ENCODE peak calls at places on chromosomes 2 and 18, in eight cellular contexts. W is foreskin fibroblast; T is GM12878; X is CD8-positive, alpha-beta T cell; L is left ventricle myocardium inferior; Z is cardiac muscle cell; C is GM10248; I is CD4-positive, alpha-beta T cell. U is an unnamed sample.

GRCh38 chr2:42171396-42171971 is 2.3 kb downstream of the EML4 start:
- DNase-seq in X (no peak), T (no peak), W (no peak), Z (no peak), L (no peak), I (no peak), C (peak; percentile 45), U (peak; percentile 49)

GRCh38 chr2:205405752-205406151 is 276.5 kb upstream of the NRP2 start:
- DNase-seq in I (no peak), W (peak; percentile 66), T (no peak), X (no peak), L (no peak), C (no peak), Z (no peak), U (peak; percentile 54)

GRCh38 chr2:182745061-182745460 is 29.0 kb downstream of the DNAJC10 start:
- DNase-seq in Z (no peak), C (no peak), X (no peak), T (no peak), L (no peak), I (no peak), W (no peak), U (no peak)

GRCh38 chr18:36327352-36328316 is 30.1 kb downstream of the FHOD3 start:
- DNase-seq in X (no peak), W (no peak), C (no peak), I (no peak), L (no peak), T (no peak), Z (no peak), U (no peak)

GRCh38 chr18:36355511-36355910 is 58.0 kb downstream of the FHOD3 start:
- DNase-seq in Z (no peak), W (no peak), X (no peak), C (no peak), I (no peak), L (no peak), T (no peak), U (no peak)

GRCh38 chr2:238986491-238987351 is 138.8 kb downstream of the TWIST2 start:
- DNase-seq in L (no peak), Z (no peak), X (no peak), C (no peak), T (no peak), I (no peak), W (no peak), U (no peak)

GRCh38 chr2:44906972-44907371 is 34.5 kb upstream of the SIX3 start:
- DNase-seq in W (no peak), L (no peak), T (no peak), Z (no peak), I (no peak), C (no peak), X (no peak), U (no peak)

GRCh38 chr2:237280235-237280634 is 133.7 kb downstream of the COL6A3 start:
- DNase-seq in L (no peak), I (no peak), W (peak; percentile 98), X (no peak), C (no peak), Z (no peak), T (no peak), U (peak; percentile 83)

GRCh38 chr18:8499810-8500663 is 109.2 kb upstream of the RAB12 start:
- DNase-seq in X (no peak), W (no peak), L (no peak), T (no peak), C (no peak), I (no peak), Z (no peak), U (no peak)

GRCh38 chr2:85954918-85955420 is 66.2 kb upstream of the ST3GAL5 start:
- DNase-seq in Z (no peak), X (no peak), I (no peak), C (no peak), T (no peak), W (no peak), L (no peak), U (no peak)

GRCh38 chr2:239302083-239302807 is 98.6 kb downstream of the HDAC4 start:
- DNase-seq in Z (no peak), L (peak; percentile 13), C (no peak), T (no peak), X (no peak), I (no peak), W (no peak), U (no peak)

GRCh38 chr2:98442488-98442887 is 2.2 kb upstream of the INPP4A start:
- DNase-seq in L (no peak), Z (no peak), T (no peak), X (no peak), I (no peak), W (no peak), C (no peak), U (no peak)

GRCh38 chr2:237449193-237449797 is 35.3 kb upstream of the COL6A3 start:
- DNase-seq in I (no peak), W (no peak), Z (peak; percentile 22), X (no peak), C (no peak), T (no peak), L (peak; percentile 72), U (no peak)

GRCh38 chr2:26957524-26957923 is 12.9 kb upstream of the MAPRE3 start:
- DNase-seq in L (no peak), I (no peak), C (no peak), W (no peak), Z (no peak), X (no peak), T (no peak), U (no peak)

GRCh38 chr2:74440005-74440377 is 1.7 kb downstream of the RTKN start:
- DNase-seq in L (peak; percentile 89), I (no peak), Z (peak; percentile 50), T (no peak), C (no peak), W (peak; percentile 56), X (no peak), U (no peak)

GRCh38 chr2:19126281-19126680 is 232.1 kb downstream of the OSR1 start:
- DNase-seq in W (no peak), X (no peak), C (no peak), T (no peak), Z (no peak), L (no peak), I (no peak), U (no peak)

GRCh38 chr18:56789004-56789888 is 138.1 kb downstream of the WDR7 start:
- DNase-seq in W (no peak), Z (peak; percentile 32), T (no peak), L (no peak), I (no peak), X (no peak), C (peak; percentile 18), U (no peak)
- TF ChIP-seq CTCF in W (peak; percentile 46), Z (peak; percentile 61), T (peak; percentile 66), L (peak; percentile 42), I (no peak), X (no peak), C (peak; percentile 53), U (peak; percentile 23)

GRCh38 chr2:231612199-231613053 is 19.8 kb downstream of the TEX44 start:
- DNase-seq in T (peak; percentile 75), Z (peak; percentile 84), I (peak; percentile 80), X (peak; percentile 88), C (peak; percentile 89), L (peak; percentile 92), W (peak; percentile 96), U (peak; percentile 86)

GRCh38 chr2:231613054-231613654 is 20.5 kb downstream of the TEX44 start:
- DNase-seq in C (no peak), X (no peak), L (peak; percentile 31), T (no peak), I (no peak), Z (no peak), W (no peak), U (no peak)

GRCh38 chr2:231614559-231615057 is 21.9 kb downstream of the TEX44 start:
- DNase-seq in T (no peak), X (peak; percentile 25), L (peak; percentile 69), I (no peak), C (peak; percentile 50), Z (no peak), W (no peak), U (no peak)

GRCh38 chr2:231615058-231615671 is 22.5 kb downstream of the TEX44 start:
- DNase-seq in T (no peak), X (no peak), W (no peak), C (peak; percentile 34), L (no peak), Z (no peak), I (no peak), U (no peak)

DNA sequence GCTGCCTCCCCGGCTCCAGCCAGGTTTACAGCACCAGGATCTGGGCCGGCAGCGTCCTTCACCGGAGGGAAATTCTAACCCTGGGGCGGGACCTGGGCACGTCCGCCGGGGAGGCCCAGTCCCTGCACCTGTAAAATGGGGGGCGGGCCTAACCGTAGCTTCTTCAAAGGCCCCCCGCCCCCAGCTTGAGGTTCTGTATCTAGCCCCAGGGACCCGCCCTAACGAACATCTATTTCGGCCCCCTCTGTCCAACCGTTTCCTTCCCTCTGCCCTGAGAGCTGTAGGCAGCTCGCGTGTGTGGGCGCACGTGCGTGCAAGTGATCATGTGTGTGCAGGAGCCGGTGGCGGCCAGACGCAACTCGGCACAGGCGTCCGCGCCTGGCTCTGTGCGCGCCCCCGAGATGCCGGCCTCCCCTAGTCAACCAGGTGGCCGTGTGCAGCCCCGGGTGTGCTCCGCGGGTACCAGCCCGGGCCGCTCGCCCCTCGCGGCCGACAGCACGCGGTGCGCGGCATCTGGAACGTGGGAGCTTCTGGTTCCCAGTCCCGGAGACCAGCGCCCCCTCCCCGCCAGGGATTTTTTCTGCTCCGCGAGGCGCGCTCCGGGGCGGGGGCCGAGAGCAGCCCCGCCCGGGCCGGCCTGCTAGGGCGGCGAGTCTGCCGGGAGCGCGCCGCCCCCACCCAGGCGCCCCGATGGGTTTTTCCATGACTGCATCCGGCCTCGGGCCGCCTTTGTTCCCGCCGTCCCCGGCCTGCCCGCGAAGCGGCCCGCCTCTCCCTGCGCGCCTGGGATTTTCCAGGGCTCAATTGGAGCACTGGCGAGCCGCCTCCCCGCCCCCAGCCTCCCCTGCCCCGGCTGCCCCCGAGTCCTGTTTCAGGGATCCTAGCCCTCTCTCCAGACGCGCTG is 21.2 kb downstream of the TEX44 start:
- DNase-seq in T (peak; percentile 93), L (peak; percentile 91), C (peak; percentile 91), W (peak; percentile 77), Z (peak; percentile 84), X (peak; percentile 52), I (peak; percentile 35), U (no peak)
- TF ChIP-seq CTCF in T (no peak), L (peak; percentile 53), C (peak; percentile 17), W (peak; percentile 15), Z (peak; percentile 18), X (no peak), I (no peak), U (no peak)

DNA sequence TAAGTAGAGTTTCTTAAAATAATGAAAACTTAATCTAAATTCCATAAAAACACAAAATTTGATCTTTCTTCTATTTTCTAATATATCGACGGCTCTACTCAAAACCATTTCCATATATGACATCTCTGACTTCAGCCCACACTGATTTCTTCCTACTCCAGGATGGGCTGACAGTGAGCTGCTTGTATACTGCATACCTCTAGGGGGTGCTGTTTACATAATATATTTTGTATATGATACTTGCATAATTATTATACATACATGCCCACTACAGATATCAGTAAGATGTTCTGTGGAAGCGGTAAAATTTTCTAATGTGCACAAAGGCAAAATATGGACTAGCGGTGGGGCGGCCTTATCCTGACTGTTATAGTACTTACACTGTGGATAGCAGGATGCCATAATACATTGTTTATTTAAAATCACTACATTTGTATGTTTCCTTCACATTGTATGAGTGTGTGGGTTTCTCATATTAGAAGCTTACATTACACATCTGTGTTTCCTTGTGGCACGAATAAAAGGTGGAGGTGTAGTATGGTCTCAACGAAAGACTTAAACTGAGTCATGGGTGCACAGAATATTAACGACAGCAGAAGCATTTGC is 66.1 kb upstream of the NXPH2 start:
- DNase-seq in X (no peak), T (no peak), C (peak; percentile 32), L (no peak), W (no peak), I (no peak), Z (peak; percentile 61), U (no peak)
- TF ChIP-seq CTCF in X (peak; percentile 29), T (peak; percentile 61), C (peak; percentile 57), L (peak; percentile 54), W (peak; percentile 57), I (peak; percentile 43), Z (peak; percentile 63), U (peak; percentile 50)

GRCh38 chr2:55581435-55581834 is 36.0 kb downstream of the PPP4R3B start:
- DNase-seq in I (no peak), Z (no peak), C (no peak), T (no peak), W (no peak), X (no peak), L (no peak), U (no peak)
- TF ChIP-seq CTCF in I (peak; percentile 16), Z (peak; percentile 28), C (no peak), T (no peak), W (no peak), X (no peak), L (no peak), U (no peak)